ENCODE peak calls at places on chromosome 6, in six cellular contexts. R is activated CD8-positive, alpha-beta memory T cell treated with anti-CD3 and anti-CD28 coated beads, Interleukin-2, amount 50 U/mL, for 48 hours; C is activated naive CD4-positive, alpha-beta T cell treated with anti-CD3 and anti-CD28 coated beads, Interleukin-2, amount 50 U/mL, for 72 hours; L is SHP77; V is colonic mucosa; O is EH. X is an unnamed sample.

GRCh38 chr6:108029226-108029921 is 45.2 kb downstream of the OSTM1 start:
- DNase-seq in R (no peak), C (no peak), L (no peak), V (no peak), O (no peak), X (no peak)

GRCh38 chr6:86756623-86757246 is 180.6 kb upstream of the HTR1E start:
- DNase-seq in R (no peak), C (no peak), L (no peak), V (no peak), O (no peak), X (no peak)

GRCh38 chr6:89985744-89986493 is 91.7 kb downstream of the GJA10 start:
- DNase-seq in R (no peak), C (no peak), L (peak), V (no peak), O (peak), X (no peak)

GRCh38 chr6:22113046-22113766 is 183.6 kb downstream of the PRL start:
- DNase-seq in R (no peak), C (no peak), L (peak), V (no peak), O (peak), X (no peak)

GRCh38 chr6:37783831-37784584 is 35.5 kb upstream of the ZFAND3 start:
- DNase-seq in R (peak), C (no peak), L (no peak), V (no peak), O (peak), X (no peak)

GRCh38 chr6:99545442-99545841 is 23.0 kb downstream of the CCNC start:
- DNase-seq in R (no peak), C (no peak), L (no peak), V (no peak), O (no peak), X (no peak)

GRCh38 chr6:1321715-1322114 is 9.8 kb downstream of the FOXQ1 start:
- DNase-seq in R (no peak), C (no peak), L (no peak), V (no peak), O (peak), X (no peak)

GRCh38 chr6:37134622-37135191 is 35.2 kb upstream of the PIM1 start:
- DNase-seq in R (no peak), C (no peak), L (no peak), V (peak), O (peak), X (no peak)

GRCh38 chr6:170584954-170585498 is 589 bp upstream of the PDCD2 start:
- DNase-seq in R (no peak), C (no peak), L (no peak), V (no peak), O (no peak), X (no peak)

GRCh38 chr6:12909828-12910227 is 193.3 kb downstream of the PHACTR1 start:
- DNase-seq in R (no peak), C (no peak), L (no peak), V (no peak), O (no peak), X (no peak)

GRCh38 chr6:37626915-37627314 is 70.8 kb downstream of the MDGA1 start:
- DNase-seq in R (no peak), C (no peak), L (no peak), V (no peak), O (no peak), X (no peak)

GRCh38 chr6:42227173-42227850 is 9.7 kb upstream of the MRPS10 start:
- DNase-seq in R (no peak), C (no peak), L (no peak), V (no peak), O (no peak), X (no peak)